ENCODE peak calls at places on chromosomes 5 and 9, in four cellular contexts. S is AG09319, O is germinal center, X is posterior cingulate gyrus. T is an unnamed sample.

GRCh38 chr5:57482671-57483106 is at the start of gene ACTBL2:
- DNase-seq in O (no peak), S (peak), X (no peak), T (no peak)

GRCh38 chr5:94674841-94675382 is 56.4 kb downstream of the SLF1 start:
- DNase-seq in X (no peak), O (no peak), S (no peak), T (no peak)

GRCh38 chr5:161155451-161155850 is 303.4 kb upstream of the ATP10B start:
- DNase-seq in S (no peak), O (no peak), X (no peak), T (no peak)

GRCh38 chr9:18012170-18012569 is 433.3 kb downstream of the SH3GL2 start:
- DNase-seq in S (no peak), O (no peak), X (no peak), T (no peak)

GRCh38 chr9:91978739-91979414 is 28.8 kb upstream of the ROR2 start:
- DNase-seq in S (no peak), X (no peak), O (no peak), T (no peak)

GRCh38 chr5:169875091-169875727 is 105.1 kb downstream of the INSYN2B start:
- DNase-seq in X (no peak), S (peak), O (no peak), T (peak)

GRCh38 chr9:106994463-106994862 is 131.5 kb downstream of the ZNF462 start:
- DNase-seq in S (no peak), X (no peak), O (no peak), T (no peak)

GRCh38 chr5:168867271-168867670 is 288.1 kb upstream of the PANK3 start:
- DNase-seq in S (no peak), X (no peak), O (no peak), T (no peak)

GRCh38 chr9:113635586-113635985 is 172.1 kb downstream of the RGS3 start:
- DNase-seq in O (no peak), S (no peak), X (no peak), T (no peak)

GRCh38 chr5:177349762-177350161 is 1.7 kb downstream of the LMAN2 start:
- DNase-seq in X (no peak), O (no peak), S (no peak), T (no peak)

GRCh38 chr5:54717870-54718269 is 200.3 kb downstream of the SNX18 start:
- DNase-seq in S (no peak), X (no peak), O (no peak), T (no peak)

GRCh38 chr9:92974696-92975451 is 27.6 kb downstream of the FGD3 start:
- DNase-seq in O (no peak), S (no peak), X (no peak), T (no peak)

GRCh38 chr9:34451135-34451534 is 7.2 kb downstream of the FAM219A start:
- DNase-seq in S (no peak), X (no peak), O (no peak), T (no peak)